ENCODE peak calls at places on chromosomes 16 and 17, in seven cellular contexts. W is H9, P is transverse colon, X is upper lobe of left lung, B is right lobe of liver, U is body of pancreas, K is endothelial cell of umbilical vein. V is an unnamed sample. For H3K4me1, the result is how much of the 10 kb centered on the place peaks cover.

GRCh38 chr17:81091134-81091530 is 56.2 kb downstream of the BAIAP2 start:
- DNase-seq in U (no peak), B (no peak), K (no peak), W (no peak), P (no peak), X (no peak), V (no peak)

GRCh38 chr17:81154961-81155360 is 10.3 kb upstream of the PVALEF start:
- DNase-seq in W (no peak), K (no peak), B (no peak), P (no peak), U (no peak), X (no peak), V (no peak)

GRCh38 chr16:81127051-81127450 is 30.9 kb upstream of the GCSH start:
- DNase-seq in U (no peak), X (no peak), W (no peak), B (no peak), P (no peak), K (no peak), V (no peak)

GRCh38 chr17:74241434-74241833 is 28.1 kb downstream of the TTYH2 start:
- DNase-seq in K (no peak), X (no peak), W (no peak), U (no peak), B (no peak), P (no peak), V (no peak)

GRCh38 chr17:53516643-53517042 is 306.1 kb upstream of the KIF2B start:
- DNase-seq in U (no peak), X (no peak), P (no peak), B (no peak), W (no peak), K (no peak), V (no peak)

GRCh38 chr17:10265100-10265810 is 66.8 kb upstream of the GAS7 start:
- DNase-seq in P (no peak), W (no peak), U (no peak), K (no peak), X (no peak), B (no peak), V (no peak)

GRCh38 chr17:63070031-63070430 is 104.0 kb downstream of the TANC2 start:
- DNase-seq in W (no peak), X (no peak), U (no peak), P (no peak), K (no peak), B (no peak), V (no peak)

GRCh38 chr17:78324391-78325075 is 35.3 kb downstream of the SOCS3 start:
- DNase-seq in U (peak), B (peak), K (peak), X (peak), W (peak), P (peak), V (peak)

GRCh38 chr17:29597361-29598172 is 4.6 kb downstream of the ANKRD13B start:
- DNase-seq in P (no peak), B (peak), K (no peak), U (no peak), W (no peak), X (no peak), V (no peak)

GRCh38 chr16:28504707-28505404 is 1.8 kb downstream of the IL27 start:
- DNase-seq in B (no peak), W (no peak), P (no peak), X (no peak), K (no peak), U (no peak), V (no peak)

GRCh38 chr16:50528820-50529219 is 19.4 kb upstream of the NKD1 start:
- DNase-seq in P (no peak), W (peak), B (no peak), X (no peak), U (no peak), K (no peak), V (no peak)

GRCh38 chr17:79543566-79543965 is 67.3 kb downstream of the RBFOX3 start:
- DNase-seq in U (no peak), W (no peak), P (no peak), X (peak), B (no peak), K (no peak), V (no peak)

GRCh38 chr17:8137645-8138342 is 13.9 kb upstream of the HES7 start:
- DNase-seq in W (peak), P (no peak), U (no peak), X (no peak), K (no peak), B (no peak), V (peak)

GRCh38 chr17:64707077-64707591 is 45.0 kb upstream of the SMURF2 start:
- DNase-seq in U (peak), W (peak), P (peak), K (peak), B (peak), X (no peak), V (peak)

GRCh38 chr16:22356930-22357634 is 17.3 kb downstream of the CDR2 start:
- DNase-seq in K (no peak), B (no peak), W (no peak), P (no peak), U (no peak), X (no peak), V (no peak)

GRCh38 chr17:81511800-81512559 is 619 bp downstream of the ACTG1 start:
- DNase-seq in P (no peak), U (no peak), B (peak), K (peak), X (peak), W (peak), V (no peak)

GRCh38 chr16:57262841-57263584 is 18.0 kb downstream of the ARL2BP start:
- DNase-seq in U (peak), K (no peak), B (no peak), X (peak), P (no peak), W (no peak), V (no peak)

GRCh38 chr17:35586569-35587073 is 501 bp upstream of the AP2B1 start:
- DNase-seq in U (no peak), X (no peak), W (no peak), P (no peak), B (no peak), K (no peak), V (no peak)

GRCh38 chr17:64216385-64217248 is 46.4 kb downstream of the TEX2 start:
- DNase-seq in U (peak), X (no peak), P (peak), W (peak), K (peak), B (peak), V (peak)

GRCh38 chr17:56297142-56297541 is 143.9 kb downstream of the ANKFN1 start:
- DNase-seq in B (no peak), U (no peak), P (no peak), K (peak), W (peak), X (no peak), V (no peak)

GRCh38 chr17:28478940-28479615 is 5.6 kb downstream of the SLC13A2 start:
- DNase-seq in U (no peak), K (no peak), X (no peak), B (no peak), P (no peak), W (no peak), V (no peak)

GRCh38 chr16:84819644-84820304 is at the start of gene CRISPLD2:
- DNase-seq in B (peak), X (peak), P (peak), K (peak), W (peak), U (peak), V (peak)

GRCh38 chr17:11330871-11331270 is 89.9 kb downstream of the SHISA6 start:
- DNase-seq in B (no peak), P (no peak), K (no peak), X (no peak), U (no peak), W (peak), V (no peak)

GRCh38 chr17:11326492-11326891 is 85.5 kb downstream of the SHISA6 start:
- DNase-seq in W (no peak), B (no peak), K (no peak), P (no peak), U (no peak), X (no peak), V (no peak)

GRCh38 chr17:11319894-11320293 is 78.9 kb downstream of the SHISA6 start:
- DNase-seq in X (no peak), P (no peak), W (no peak), B (no peak), K (no peak), U (no peak), V (no peak)

GRCh38 chr17:11324846-11325420 is 83.9 kb downstream of the SHISA6 start:
- DNase-seq in K (no peak), U (no peak), B (no peak), P (no peak), W (peak), X (no peak), V (no peak)
- H3K27ac ChIP-seq in K (no peak), U (no peak), B (no peak), P (no peak), W (no peak), X (no peak), V (no peak)

DNA sequence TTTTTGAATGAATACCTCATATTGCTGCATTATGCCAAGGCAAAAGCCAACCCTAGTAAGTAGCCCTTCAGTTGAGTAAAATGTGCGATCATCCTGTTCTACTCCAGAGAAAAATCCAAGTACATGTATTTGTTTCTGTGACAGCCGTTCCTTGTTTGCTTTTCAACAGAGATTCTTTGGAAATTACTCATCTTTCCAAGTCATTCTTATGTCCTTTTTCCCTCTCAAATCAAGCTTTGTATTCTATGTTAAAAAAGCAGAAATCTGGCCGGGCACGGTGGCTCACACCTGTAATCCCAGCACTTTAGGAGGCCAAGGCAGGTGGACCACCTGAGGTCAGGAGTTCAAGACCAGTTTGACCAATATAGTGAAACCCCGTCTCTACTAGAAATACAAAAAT is 112.9 kb upstream of the HAS3 start:
- DNase-seq in K (peak), W (no peak), P (no peak), U (no peak), B (no peak), X (no peak), V (no peak)
- H3K4me1 ChIP-seq in K (under half), W (under half), P (under half), U (under half), B (under half), X (under half), V (under half)

GRCh38 chr17:3039748-3040147 is 23.7 kb downstream of the OR1D5 start:
- DNase-seq in B (no peak), K (no peak), X (no peak), P (no peak), W (no peak), U (no peak), V (no peak)

GRCh38 chr17:3040882-3041281 is 22.5 kb downstream of the OR1D5 start:
- DNase-seq in X (no peak), P (no peak), W (no peak), U (no peak), B (no peak), K (no peak), V (no peak)

GRCh38 chr17:3046753-3047152 is 16.7 kb downstream of the OR1D5 start:
- DNase-seq in K (no peak), W (no peak), P (no peak), X (no peak), U (no peak), B (no peak), V (no peak)

GRCh38 chr17:3038941-3039340 is 24.5 kb downstream of the OR1D5 start:
- DNase-seq in P (no peak), W (no peak), U (no peak), X (no peak), B (no peak), K (no peak), V (no peak)

GRCh38 chr17:3043737-3044365 is 19.6 kb downstream of the OR1D5 start:
- DNase-seq in K (no peak), W (no peak), B (no peak), X (no peak), P (no peak), U (no peak), V (no peak)
- TF ChIP-seq CTCF in K (peak), W (peak), B (no peak), X (no peak), P (no peak), U (no peak), V (no peak)

GRCh38 chr16:4639899-4640509 is 15.4 kb downstream of the MGRN1 start:
- DNase-seq in U (no peak), W (no peak), P (no peak), K (no peak), X (peak), B (no peak), V (no peak)
- H3K27ac ChIP-seq in U (no peak), W (no peak), P (no peak), K (no peak), X (peak), B (no peak), V (no peak)

DNA sequence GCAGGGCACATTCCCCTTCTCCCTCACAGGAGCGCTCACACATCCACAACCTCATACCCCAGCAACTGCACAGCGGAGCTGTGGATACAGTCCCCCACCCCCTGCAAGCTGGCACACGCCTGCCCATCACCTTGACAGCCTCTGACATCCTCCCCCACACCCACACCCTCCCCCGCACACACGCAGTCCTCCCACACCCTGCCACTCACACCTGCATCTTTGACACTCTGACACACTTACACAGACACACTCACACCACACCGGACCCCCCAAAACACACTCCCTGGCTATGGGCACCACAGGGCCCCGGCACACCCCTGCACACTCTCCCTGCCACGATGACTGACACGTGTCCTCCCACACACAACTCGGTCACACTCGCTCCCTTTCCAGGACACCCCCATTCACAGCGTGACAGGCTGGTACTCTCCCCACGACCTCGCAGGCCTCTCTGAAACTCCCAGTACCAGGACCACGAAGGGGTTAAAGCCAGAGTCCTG is 531 bp upstream of the PPP1R1B start:
- DNase-seq in P (peak), X (no peak), U (no peak), K (no peak), B (no peak), W (no peak), V (no peak)
- H3K4me1 ChIP-seq in P (half or more), X (under half), U (half or more), K (under half), B (under half), W (under half), V (under half)

GRCh38 chr16:11877374-11877773 is 26.0 kb upstream of the RSL1D1 start:
- DNase-seq in B (no peak), K (no peak), P (no peak), W (no peak), X (no peak), U (no peak), V (no peak)

GRCh38 chr16:11880047-11880446 is 28.7 kb upstream of the RSL1D1 start:
- DNase-seq in P (no peak), K (no peak), W (no peak), X (no peak), B (no peak), U (no peak), V (no peak)

GRCh38 chr16:11871193-11871592 is 19.9 kb upstream of the RSL1D1 start:
- DNase-seq in B (no peak), X (no peak), W (peak), K (peak), U (no peak), P (no peak), V (no peak)

GRCh38 chr16:11876306-11876705 is 25.0 kb upstream of the RSL1D1 start:
- DNase-seq in U (no peak), W (no peak), X (peak), B (no peak), P (no peak), K (no peak), V (no peak)

GRCh38 chr16:11875721-11876120 is 24.4 kb upstream of the RSL1D1 start:
- DNase-seq in P (no peak), W (no peak), B (no peak), U (no peak), X (no peak), K (no peak), V (no peak)
- TF ChIP-seq CTCF in P (no peak), W (no peak), B (no peak), U (no peak), X (no peak), K (no peak), V (no peak)

GRCh38 chr17:57982452-57983170 is 5.4 kb downstream of the VEZF1 start:
- DNase-seq in K (no peak), B (no peak), X (no peak), W (no peak), U (no peak), P (no peak), V (no peak)

GRCh38 chr17:57983446-57983845 is 4.6 kb downstream of the VEZF1 start:
- DNase-seq in P (no peak), B (no peak), U (no peak), K (no peak), W (no peak), X (no peak), V (no peak)

GRCh38 chr17:57984936-57985674 is 2.9 kb downstream of the VEZF1 start:
- DNase-seq in X (no peak), P (no peak), W (no peak), U (no peak), B (no peak), K (no peak), V (no peak)

GRCh38 chr17:57985675-57985974 is 2.4 kb downstream of the VEZF1 start:
- DNase-seq in U (no peak), K (peak), B (no peak), P (no peak), X (no peak), W (no peak), V (no peak)

GRCh38 chr17:57984226-57984890 is 3.7 kb downstream of the VEZF1 start:
- DNase-seq in B (no peak), X (no peak), P (no peak), W (no peak), K (no peak), U (no peak), V (no peak)
- H3K27ac ChIP-seq in B (no peak), X (peak), P (peak), W (no peak), K (no peak), U (no peak), V (no peak)

GRCh38 chr16:88779406-88780099 is 5.5 kb downstream of the PIEZO1 start:
- DNase-seq in W (no peak), U (no peak), K (no peak), P (no peak), B (no peak), X (peak), V (peak)

GRCh38 chr16:88780100-88781062 is 4.6 kb downstream of the PIEZO1 start:
- DNase-seq in W (no peak), P (no peak), K (no peak), U (no peak), X (no peak), B (no peak), V (no peak)

GRCh38 chr16:88778541-88779065 is 6.4 kb downstream of the PIEZO1 start:
- DNase-seq in B (no peak), P (no peak), K (no peak), X (peak), U (no peak), W (no peak), V (no peak)

GRCh38 chr16:88775825-88776224 is 9.2 kb downstream of the PIEZO1 start:
- DNase-seq in K (no peak), P (no peak), U (no peak), B (no peak), X (peak), W (no peak), V (no peak)

GRCh38 chr16:88777801-88778415 is 7.1 kb downstream of the PIEZO1 start:
- DNase-seq in B (no peak), W (no peak), K (no peak), U (no peak), X (peak), P (no peak), V (no peak)
- H3K4me1 ChIP-seq in B (under half), W (under half), K (under half), U (under half), X (half or more), P (half or more), V (under half)

GRCh38 chr16:53549970-53550406 is 47.0 kb upstream of the AKTIP start:
- DNase-seq in X (no peak), W (peak), B (peak), U (peak), P (peak), K (peak), V (peak)

GRCh38 chr16:53545433-53545832 is 42.4 kb upstream of the AKTIP start:
- DNase-seq in P (no peak), X (no peak), U (no peak), B (no peak), K (no peak), W (no peak), V (no peak)

GRCh38 chr16:53542283-53542682 is 39.3 kb upstream of the AKTIP start:
- DNase-seq in P (peak), K (no peak), W (peak), X (peak), U (no peak), B (no peak), V (no peak)

GRCh38 chr16:53541326-53541725 is 38.3 kb upstream of the AKTIP start:
- DNase-seq in U (no peak), B (no peak), X (no peak), K (no peak), P (no peak), W (no peak), V (no peak)

GRCh38 chr16:53546988-53547391 is 44.0 kb upstream of the AKTIP start:
- DNase-seq in K (peak), B (no peak), U (no peak), W (peak), X (no peak), P (no peak), V (no peak)
- TF ChIP-seq CTCF in K (peak), B (peak), U (no peak), W (peak), X (no peak), P (peak), V (no peak)